ENCODE peak calls at places on chromosomes 4 and X, in ten cellular contexts. G, Z, R, U, O, P, I, C, A and B are unnamed samples.

GRCh38 chr4:102493794-102494193 is 7.4 kb upstream of the NFKB1 start:
- DNase-seq in Z (no peak), O (no peak), P (no peak), U (no peak), R (no peak), C (no peak), A (no peak), I (no peak), G (no peak), B (no peak)

GRCh38 chr4:54908744-54909143 is 216.7 kb downstream of the KDR start:
- DNase-seq in P (no peak), A (no peak), C (no peak), Z (no peak), U (no peak), O (no peak), I (no peak), G (no peak), R (no peak), B (no peak)

GRCh38 chr4:16029329-16029728 is 54.5 kb downstream of the PROM1 start:
- DNase-seq in I (no peak), C (no peak), P (no peak), U (no peak), A (no peak), R (no peak), G (peak; percentile 55), O (no peak), Z (no peak), B (no peak)

GRCh38 chrX:72569786-72570185 is 2.9 kb downstream of the HDAC8 start:
- DNase-seq in U (no peak), G (peak; percentile 79), A (peak; percentile 4), R (no peak), C (no peak), P (no peak), I (no peak), O (no peak), Z (no peak), B (no peak)

GRCh38 chr4:146190393-146190910 is 14.9 kb downstream of the LSM6 start:
- DNase-seq in U (no peak), Z (no peak), G (no peak), I (no peak), C (no peak), A (no peak), O (no peak), P (no peak), R (no peak), B (no peak)

GRCh38 chr4:79869597-79870336 is 203.3 kb downstream of the ANTXR2 start:
- DNase-seq in A (no peak), C (no peak), P (no peak), U (no peak), O (no peak), I (no peak), G (no peak), R (no peak), Z (no peak), B (no peak)

GRCh38 chr4:85953651-85954018 is 406.2 kb downstream of the MAPK10 start:
- DNase-seq in C (no peak), R (no peak), A (no peak), O (no peak), U (no peak), P (no peak), I (peak; percentile 18), G (peak; percentile 63), Z (no peak), B (no peak)

GRCh38 chr4:48766393-48766792 is 13.7 kb downstream of the FRYL start:
- DNase-seq in R (no peak), O (no peak), C (no peak), U (no peak), A (no peak), Z (no peak), I (no peak), G (no peak), P (no peak), B (no peak)

GRCh38 chrX:10165580-10166247 is 8.9 kb downstream of the CLCN4 start:
- DNase-seq in C (no peak), R (no peak), U (no peak), A (no peak), G (no peak), P (no peak), I (no peak), O (no peak), Z (no peak), B (no peak)